ENCODE peak calls at places on chromosome 1, in five cellular contexts. J is pancreas; C is CD8-positive, alpha-beta T cell; B is heart right ventricle; U is CD4-positive, alpha-beta T cell. N is an unnamed sample.

GRCh38 chr1:59368007-59368670 is 71.2 kb downstream of the FGGY start:
- DNase-seq in J (no peak), C (no peak), B (no peak), U (no peak), N (no peak)

GRCh38 chr1:230120949-230121381 is 53.9 kb downstream of the GALNT2 start:
- DNase-seq in C (no peak), U (no peak), J (no peak), B (no peak), N (peak; percentile 47)

GRCh38 chr1:54110991-54111390 is 41.8 kb downstream of the CDCP2 start:
- DNase-seq in C (no peak), U (no peak), J (no peak), B (no peak), N (no peak)

GRCh38 chr1:235093013-235093618 is 35.5 kb downstream of the TOMM20 start:
- DNase-seq in U (no peak), J (no peak), C (no peak), B (peak; percentile 72), N (peak; percentile 52)

GRCh38 chr1:169109561-169110134 is 3.2 kb downstream of the ATP1B1 start:
- DNase-seq in U (no peak), C (no peak), J (peak; percentile 69), B (peak; percentile 77), N (peak; percentile 28)

GRCh38 chr1:40362699-40363098 is 10.8 kb upstream of the SMAP2 start:
- DNase-seq in U (no peak), C (no peak), B (no peak), J (no peak), N (no peak)

GRCh38 chr1:156897078-156897825 is 3.7 kb downstream of the PEAR1 start:
- DNase-seq in C (no peak), U (no peak), B (no peak), J (no peak), N (no peak)

GRCh38 chr1:181817091-181817490 is 244.4 kb downstream of the ZNF648 start:
- DNase-seq in B (no peak), U (no peak), C (no peak), J (no peak), N (no peak)

GRCh38 chr1:79322511-79323027 is 316.0 kb upstream of the ADGRL4 start:
- DNase-seq in B (no peak), C (no peak), U (no peak), J (no peak), N (no peak)
- TF ChIP-seq CTCF in B (no peak), C (no peak), U (no peak), J (no peak), N (no peak)

DNA sequence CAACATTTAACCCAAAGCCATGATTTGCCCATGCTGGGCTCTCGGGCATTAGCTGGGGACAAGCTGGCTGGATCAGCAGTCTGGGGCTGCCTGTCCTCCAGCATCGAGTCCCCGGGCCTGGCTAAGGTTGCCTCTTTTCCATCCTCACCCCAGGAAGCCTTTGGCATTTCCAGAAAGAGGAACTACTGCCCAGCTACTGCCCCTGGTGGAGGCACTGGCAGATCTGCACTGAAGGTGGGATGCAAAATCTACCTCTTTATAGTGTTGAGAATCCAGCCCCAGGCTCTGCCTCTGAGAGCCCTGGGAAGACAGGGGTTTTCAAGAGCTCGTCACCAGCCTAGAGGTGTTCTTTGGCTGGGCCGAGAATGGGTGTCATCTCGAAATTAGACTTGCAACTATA is 635.9 kb downstream of the MATN1 start:
- DNase-seq in C (no peak), J (no peak), U (no peak), B (no peak), N (no peak)
- TF ChIP-seq CTCF in C (no peak), J (no peak), U (no peak), B (peak; percentile 23), N (peak; percentile 29)

DNA sequence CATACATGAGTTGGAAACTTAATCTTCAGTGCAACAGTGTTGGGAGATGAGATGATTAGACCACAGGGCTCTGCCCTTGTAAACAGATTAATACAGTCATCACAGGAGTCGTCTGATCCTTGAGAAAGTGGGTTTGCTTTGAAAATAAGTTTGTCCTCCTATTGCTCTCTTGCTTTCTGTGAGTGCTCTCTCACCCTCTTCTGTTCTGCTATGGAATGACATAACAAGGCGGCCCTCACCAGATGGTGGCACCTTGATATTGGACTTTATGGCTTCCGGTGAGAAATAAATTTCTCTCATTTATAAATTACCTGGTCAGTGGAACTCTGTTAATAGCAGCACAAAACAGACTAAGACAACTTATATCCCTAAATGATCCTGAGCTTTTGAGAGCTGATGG is 353.6 kb downstream of the BRINP3 start:
- DNase-seq in B (no peak), C (no peak), U (no peak), J (no peak), N (no peak)
- TF ChIP-seq CTCF in B (no peak), C (no peak), U (no peak), J (no peak), N (no peak)

GRCh38 chr1:43367026-43367903 is 546 bp downstream of the ELOVL1 start:
- DNase-seq in B (peak; percentile 17), U (peak; percentile 9), J (no peak), C (peak; percentile 11), N (peak; percentile 31)

GRCh38 chr1:43366601-43367025 is 1.2 kb downstream of the ELOVL1 start:
- DNase-seq in B (no peak), U (no peak), J (no peak), C (no peak), N (no peak)

GRCh38 chr1:43368646-43369020 is 822 bp upstream of the ELOVL1 start:
- DNase-seq in U (no peak), J (no peak), C (no peak), B (no peak), N (no peak)

GRCh38 chr1:43366179-43366578 is 1.6 kb downstream of the ELOVL1 start:
- DNase-seq in B (no peak), C (no peak), J (peak; percentile 35), U (no peak), N (no peak)

DNA sequence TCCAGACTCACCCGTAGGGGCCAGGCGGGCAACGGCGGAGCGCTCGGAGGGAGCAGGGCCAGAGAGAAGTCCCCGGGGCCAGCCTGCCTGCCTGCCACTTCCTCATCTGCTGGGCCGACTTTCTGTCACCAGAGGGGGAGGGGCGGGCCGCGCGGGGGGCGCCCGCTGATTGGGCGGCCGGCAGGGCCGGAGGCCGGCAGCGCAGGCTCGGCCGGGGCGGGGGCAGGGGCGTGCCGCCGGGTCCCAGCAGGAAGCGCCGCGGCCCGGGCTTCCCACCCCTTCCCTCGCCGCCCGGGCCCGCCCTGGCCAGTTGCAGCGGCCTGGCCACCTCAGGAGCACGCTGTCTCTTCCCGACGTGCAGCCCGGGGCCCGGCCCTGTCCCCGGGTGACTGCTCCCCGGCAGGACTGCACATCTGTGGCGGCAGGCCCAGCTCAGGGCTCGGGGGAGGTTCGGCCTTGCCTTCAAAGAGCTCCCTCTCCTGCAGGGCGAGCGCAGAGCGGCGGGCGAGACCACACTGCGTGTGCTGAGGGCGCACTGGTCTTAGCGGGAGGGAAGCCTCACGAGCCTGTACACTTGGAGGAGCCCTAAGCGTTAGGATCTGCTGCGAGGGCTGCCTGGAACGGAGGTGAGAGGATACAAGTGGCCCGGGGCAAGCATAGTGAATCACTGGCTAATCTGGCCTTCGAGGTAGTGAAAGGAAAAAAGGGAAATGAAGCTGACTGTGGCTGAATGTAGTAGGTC is at the start of gene ELOVL1:
- DNase-seq in C (peak; percentile 77), J (peak; percentile 93), B (peak; percentile 94), U (peak; percentile 75), N (peak; percentile 95)
- TF ChIP-seq CTCF in C (no peak), J (no peak), B (no peak), U (no peak), N (no peak)

GRCh38 chr1:202348005-202348508 is 442 bp upstream of the PPP1R12B start:
- DNase-seq in C (no peak), J (no peak), B (no peak), U (no peak), N (no peak)

GRCh38 chr1:202351725-202352124 is 3.2 kb downstream of the PPP1R12B start:
- DNase-seq in C (no peak), U (no peak), B (no peak), J (no peak), N (no peak)

GRCh38 chr1:202343652-202344349 is 2.1 kb upstream of the UBE2T start:
- DNase-seq in U (no peak), C (no peak), J (no peak), B (no peak), N (no peak)

GRCh38 chr1:202348509-202349262 is at the start of gene PPP1R12B:
- DNase-seq in B (peak; percentile 98), U (peak; percentile 95), C (peak; percentile 91), J (peak; percentile 98), N (peak; percentile 96)

DNA sequence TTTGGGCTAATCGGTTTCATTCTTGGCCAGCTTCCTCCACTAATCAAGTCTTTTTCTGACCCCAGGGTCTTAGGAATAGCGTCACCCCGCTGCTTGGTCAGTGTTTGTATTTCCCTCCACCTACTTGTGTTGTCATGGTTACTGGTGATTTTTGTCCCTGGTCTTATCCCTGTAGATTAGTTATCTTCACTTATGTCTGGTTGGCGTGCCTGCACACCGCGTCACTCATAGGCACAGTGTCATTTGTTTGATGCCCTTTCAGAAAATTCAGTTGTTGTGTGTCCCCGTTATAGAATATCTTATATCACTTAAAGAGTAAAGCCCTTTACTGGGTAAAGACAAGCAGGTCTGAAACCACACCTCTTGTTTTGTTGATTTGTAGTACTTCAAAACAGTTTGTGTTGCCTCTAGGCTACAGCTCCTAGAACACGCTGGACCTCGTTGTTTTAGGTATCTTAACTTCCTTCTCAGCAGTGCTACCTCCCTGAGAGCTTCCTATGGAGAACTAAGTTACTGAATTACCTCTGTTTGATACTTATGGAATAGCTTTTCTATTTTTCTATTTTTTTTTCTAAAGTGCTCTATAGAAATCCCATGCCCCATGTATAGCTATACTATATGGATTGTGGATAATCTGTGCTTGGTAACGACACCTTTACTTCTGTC is 897 bp downstream of the PPP1R12B start:
- DNase-seq in C (no peak), B (peak; percentile 48), U (no peak), J (no peak), N (no peak)
- TF ChIP-seq CTCF in C (no peak), B (no peak), U (no peak), J (no peak), N (no peak)

GRCh38 chr1:21539933-21540332 is 30.7 kb downstream of the ALPL start:
- DNase-seq in C (no peak), J (no peak), U (no peak), B (peak; percentile 64), N (peak; percentile 33)
- TF ChIP-seq CTCF in C (no peak), J (no peak), U (no peak), B (peak; percentile 23), N (peak; percentile 16)

GRCh38 chr1:93061895-93062792 is 16.9 kb upstream of the MTF2 start:
- DNase-seq in U (peak; percentile 29), B (no peak), C (no peak), J (no peak), N (no peak)
- TF ChIP-seq CTCF in U (peak; percentile 53), B (no peak), C (peak; percentile 48), J (no peak), N (peak; percentile 37)

DNA sequence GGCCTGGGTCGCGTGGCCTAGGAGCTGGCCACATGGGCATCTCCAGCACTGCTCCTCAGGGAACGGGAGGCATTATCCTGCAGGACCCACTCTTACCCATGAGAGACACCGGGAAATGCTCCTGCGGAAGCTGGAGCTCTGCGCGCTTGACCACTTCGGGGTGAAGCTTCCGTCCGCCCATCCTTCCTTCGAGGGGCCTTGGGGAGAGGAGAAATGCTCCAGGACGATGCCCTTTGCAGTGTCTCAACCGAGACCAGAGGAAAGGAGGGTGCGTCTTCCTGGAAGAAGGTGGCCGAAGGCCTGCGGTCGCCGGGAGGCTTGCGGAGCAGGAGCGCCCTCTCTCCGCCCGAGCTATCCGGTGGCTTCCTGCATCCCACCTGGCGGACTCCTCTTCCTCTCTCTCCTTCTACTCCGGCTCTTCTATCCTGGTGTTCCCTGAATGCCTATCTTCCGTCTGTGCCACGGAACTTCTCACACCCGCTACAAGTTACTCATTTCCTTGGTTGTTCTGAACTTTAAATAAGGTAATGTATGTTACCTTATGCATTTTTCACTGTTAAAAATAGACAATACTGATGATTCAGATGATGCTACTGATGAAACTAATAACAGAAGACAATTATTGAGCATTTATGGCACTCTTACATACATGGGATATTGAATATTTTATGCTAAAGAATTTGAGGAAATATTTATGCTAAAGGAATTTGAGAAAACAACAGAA is 91.4 kb downstream of the PRKAB2 start:
- DNase-seq in B (no peak), J (no peak), U (no peak), C (no peak), N (peak; percentile 35)
- TF ChIP-seq CTCF in B (no peak), J (no peak), U (no peak), C (no peak), N (no peak)